ENCODE peak calls at places on chromosomes 16 and 17, in eight cellular contexts. Z is heart left ventricle, L is body of pancreas, P is cardiac muscle cell, B is sigmoid colon, I is Panc1, V is aorta, W is GM23248. J is an unnamed sample.

GRCh38 chr17:34598161-34598776 is 18.9 kb downstream of the TMEM132E start:
- DNase-seq in Z (no peak), L (no peak), P (no peak), B (no peak), I (no peak), V (no peak), W (no peak), J (no peak)

GRCh38 chr16:3597676-3598075 is 13.7 kb downstream of the SLX4 start:
- DNase-seq in Z (no peak), L (no peak), P (no peak), B (no peak), I (no peak), V (peak; percentile 41), W (no peak), J (no peak)

GRCh38 chr16:87263418-87264052 is 53.7 kb downstream of the C16orf95 start:
- DNase-seq in Z (no peak), L (no peak), P (no peak), B (no peak), I (no peak), V (no peak), W (peak; percentile 17), J (no peak)

GRCh38 chr17:68491381-68491849 is 20.8 kb upstream of the PRKAR1A start:
- DNase-seq in Z (peak; percentile 40), L (peak; percentile 68), P (no peak), B (peak; percentile 66), I (no peak), V (no peak), W (no peak), J (no peak)

GRCh38 chr16:30567160-30567990 is 4.1 kb downstream of the ZNF688 start:
- DNase-seq in Z (no peak), L (no peak), P (no peak), B (no peak), I (no peak), V (no peak), W (no peak), J (no peak)

GRCh38 chr17:6374761-6375312 is 60.1 kb downstream of the AIPL1 start:
- DNase-seq in Z (no peak), L (peak; percentile 27), P (peak; percentile 6), B (no peak), I (no peak), V (no peak), W (peak; percentile 39), J (no peak)

GRCh38 chr17:75404739-75405364 is 626 bp downstream of the GRB2 start:
- DNase-seq in Z (peak; percentile 34), L (peak; percentile 43), P (peak; percentile 20), B (peak; percentile 80), I (no peak), V (peak; percentile 83), W (peak; percentile 77), J (peak; percentile 72)

GRCh38 chr17:67689534-67690177 is 28.1 kb upstream of the NOL11 start:
- DNase-seq in Z (no peak), L (peak; percentile 62), P (peak; percentile 79), B (no peak), I (peak; percentile 22), V (no peak), W (peak; percentile 79), J (peak; percentile 82)

GRCh38 chr17:14068542-14069250 is 608 bp upstream of the COX10 start:
- DNase-seq in Z (no peak), L (no peak), P (no peak), B (no peak), I (no peak), V (no peak), W (peak; percentile 14), J (no peak)

GRCh38 chr17:79565606-79566250 is 45.1 kb downstream of the RBFOX3 start:
- DNase-seq in Z (no peak), L (no peak), P (no peak), B (peak; percentile 8), I (no peak), V (peak; percentile 17), W (no peak), J (no peak)

GRCh38 chr16:71929048-71929447 is 33.7 kb downstream of the IST1 start:
- DNase-seq in Z (peak; percentile 72), L (no peak), P (peak; percentile 69), B (peak; percentile 82), I (no peak), V (no peak), W (peak; percentile 87), J (no peak)

GRCh38 chr17:61314368-61315078 is 85.1 kb upstream of the TBX2 start:
- DNase-seq in Z (peak; percentile 65), L (no peak), P (peak; percentile 89), B (no peak), I (no peak), V (peak; percentile 82), W (peak; percentile 50), J (no peak)

GRCh38 chr16:56262148-56262878 is 71.0 kb downstream of the GNAO1 start:
- DNase-seq in Z (no peak), L (no peak), P (no peak), B (peak; percentile 72), I (no peak), V (no peak), W (no peak), J (no peak)

GRCh38 chr17:18177137-18177536 is 6.5 kb upstream of the ALKBH5 start:
- DNase-seq in Z (no peak), L (no peak), P (no peak), B (no peak), I (no peak), V (no peak), W (no peak), J (no peak)

GRCh38 chr16:35732046-35732810 is 2272.8 kb downstream of the TP53TG3F start:
- DNase-seq in Z (no peak), L (no peak), P (no peak), B (no peak), I (no peak), V (no peak), W (no peak), J (no peak)

GRCh38 chr17:80859004-80859941 is 132.4 kb upstream of the CHMP6 start:
- DNase-seq in Z (peak; percentile 79), L (peak; percentile 72), P (peak; percentile 88), B (peak; percentile 94), I (no peak), V (peak; percentile 94), W (peak; percentile 92), J (peak; percentile 57)

DNA sequence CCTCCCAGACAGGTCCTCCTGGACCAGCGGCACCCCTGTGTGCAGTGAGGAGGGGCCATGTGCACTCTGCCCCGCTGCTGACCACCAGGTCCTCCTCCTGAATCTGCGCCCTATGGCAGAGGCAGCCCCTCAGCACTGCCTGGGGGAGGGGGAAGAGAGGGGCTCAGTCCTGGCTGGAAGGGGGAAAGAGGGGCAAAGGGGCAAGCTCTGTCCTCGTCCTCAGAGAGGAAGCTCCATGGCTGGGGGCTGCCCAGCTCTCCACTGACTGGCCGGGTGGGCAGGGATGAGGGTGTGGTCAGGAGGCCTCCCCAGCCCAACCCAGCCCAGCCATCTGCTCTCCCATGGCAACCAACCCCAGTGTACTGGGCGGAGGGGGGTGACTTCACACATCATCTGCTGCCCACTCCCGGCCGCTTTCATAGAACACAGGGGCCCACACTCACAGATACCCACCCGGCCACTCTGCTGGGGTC is 5.5 kb upstream of the BCAR1 start:
- DNase-seq in Z (peak; percentile 56), L (peak; percentile 28), P (no peak), B (peak; percentile 75), I (no peak), V (peak; percentile 80), W (peak; percentile 86), J (peak; percentile 57)
- H3K4me1 ChIP-seq in Z (peaks cover 80% of the 10 kb centered on the region), L (peaks cover 66% of the 10 kb centered on the region), P (peaks cover 68% of the 10 kb centered on the region), B (peaks cover 91% of the 10 kb centered on the region), I (peaks cover 63% of the 10 kb centered on the region), V (no peaks in the 10 kb centered on the region), W (peaks cover 56% of the 10 kb centered on the region), J (peaks cover 41% of the 10 kb centered on the region)

DNA sequence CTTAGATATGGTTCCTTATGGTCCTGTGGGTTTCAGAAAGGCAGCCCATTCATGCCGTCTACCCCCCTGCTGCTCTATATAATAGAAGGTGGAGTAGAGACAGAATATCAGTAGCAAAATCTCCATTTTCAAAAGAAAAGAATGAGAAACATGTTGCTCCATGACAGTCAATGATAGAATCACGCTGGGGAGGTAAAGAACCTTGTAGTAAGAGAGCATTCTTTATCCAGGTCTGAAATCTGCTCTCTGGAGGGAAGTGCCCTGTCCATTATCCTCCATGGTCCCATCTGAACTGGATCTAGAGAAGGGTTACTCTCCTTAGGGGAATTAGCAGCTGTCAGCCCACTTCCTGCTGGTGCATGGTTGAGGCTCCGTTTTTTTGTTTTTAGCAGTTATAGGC is 272.8 kb downstream of the WWOX start:
- DNase-seq in Z (no peak), L (no peak), P (no peak), B (no peak), I (no peak), V (no peak), W (no peak), J (no peak)
- H3K4me3 ChIP-seq in Z (no peak overlapping the region), L (no peak overlapping the region), P (no peak overlapping the region), B (no peak overlapping the region), I (no peak overlapping the region), V (no peak overlapping the region), W (no peak overlapping the region), J (no peak overlapping the region)

GRCh38 chr17:49598918-49599317 is 23.2 kb downstream of the NXPH3 start:
- DNase-seq in Z (no peak), L (no peak), P (no peak), B (no peak), I (no peak), V (no peak), W (no peak), J (no peak)
- H3K36me3 ChIP-seq in Z (peaks cover 92% of the 10 kb centered on the region), L (no peaks in the 10 kb centered on the region), P (peaks cover 48% of the 10 kb centered on the region), B (peaks cover 63% of the 10 kb centered on the region), I (peaks cover 9% of the 10 kb centered on the region), V (peaks cover 6% of the 10 kb centered on the region), W (peaks cover 33% of the 10 kb centered on the region), J (no peaks in the 10 kb centered on the region)

GRCh38 chr17:40478486-40478885 is 22.9 kb downstream of the TNS4 start:
- DNase-seq in Z (no peak), L (no peak), P (no peak), B (no peak), I (no peak), V (no peak), W (no peak), J (no peak)

GRCh38 chr17:40477796-40478195 is 23.6 kb downstream of the TNS4 start:
- DNase-seq in Z (no peak), L (no peak), P (no peak), B (no peak), I (no peak), V (no peak), W (no peak), J (no peak)

GRCh38 chr17:40481106-40481505 is 20.3 kb downstream of the TNS4 start:
- DNase-seq in Z (no peak), L (no peak), P (no peak), B (no peak), I (no peak), V (no peak), W (no peak), J (no peak)

GRCh38 chr17:40480501-40481003 is 20.9 kb downstream of the TNS4 start:
- DNase-seq in Z (peak; percentile 51), L (no peak), P (no peak), B (no peak), I (no peak), V (no peak), W (peak; percentile 89), J (peak; percentile 68)

DNA sequence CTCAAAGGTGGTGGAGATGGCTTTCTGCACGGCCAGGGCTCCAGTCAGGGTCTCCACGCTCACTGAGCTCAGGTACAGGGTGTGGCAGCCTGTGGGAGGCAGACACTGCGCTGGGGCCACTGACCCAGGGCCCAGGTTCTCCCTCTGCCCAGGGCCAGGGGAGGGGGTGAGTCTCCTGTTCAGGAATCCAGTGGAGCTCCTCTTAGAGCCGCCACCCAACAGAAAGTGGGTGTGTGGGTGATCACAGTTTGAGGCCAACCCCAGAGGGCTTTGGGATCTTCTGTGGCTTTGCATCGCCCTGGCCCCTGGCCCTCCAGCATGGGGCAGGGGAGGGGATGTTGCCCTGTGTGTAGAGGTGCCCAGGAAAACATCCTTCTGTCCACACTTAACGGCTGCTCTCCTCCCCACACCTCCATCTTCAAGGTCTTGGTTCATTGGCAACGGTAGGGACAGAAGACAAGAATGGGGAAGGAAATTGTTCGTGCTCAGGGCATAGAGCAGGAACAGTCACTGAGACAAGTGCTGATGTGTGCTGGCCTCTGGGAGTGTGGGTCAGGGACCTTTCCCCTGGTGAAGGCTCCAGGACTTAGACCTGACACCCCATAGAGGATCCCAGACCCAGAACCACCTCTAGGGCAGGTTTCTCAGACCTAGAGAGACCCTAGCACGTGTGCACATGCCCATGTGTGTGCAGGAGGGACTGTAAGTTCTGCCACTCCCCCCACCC is 21.5 kb downstream of the TNS4 start:
- DNase-seq in Z (no peak), L (no peak), P (no peak), B (no peak), I (no peak), V (no peak), W (no peak), J (no peak)
- H3K4me1 ChIP-seq in Z (peaks cover 5% of the 10 kb centered on the region), L (no peaks in the 10 kb centered on the region), P (peaks cover 6% of the 10 kb centered on the region), B (peaks cover 16% of the 10 kb centered on the region), I (no peaks in the 10 kb centered on the region), V (no peaks in the 10 kb centered on the region), W (peaks cover 30% of the 10 kb centered on the region), J (peaks cover 16% of the 10 kb centered on the region)